ENCODE peak calls at places on chromosomes 13 and 19, in five cellular contexts. S is H1, W is SK-N-SH, T is HepG2, R is GM12878. Y is an unnamed sample.

GRCh38 chr19:29329460-29330134 is 116.6 kb upstream of the UQCRFS1 start:
- DNase-seq in S (peak), W (no peak), T (peak), R (no peak), Y (peak)

GRCh38 chr13:26230703-26231102 is 8.6 kb upstream of the RNF6 start:
- DNase-seq in S (no peak), W (peak), T (no peak), R (no peak), Y (no peak)

GRCh38 chr13:27712421-27712820 is 79.9 kb upstream of the GSX1 start:
- DNase-seq in S (no peak), W (peak), T (peak), R (no peak), Y (no peak)

GRCh38 chr13:107124730-107125129 is 556.8 kb upstream of the ARGLU1 start:
- DNase-seq in S (no peak), W (no peak), T (no peak), R (no peak), Y (no peak)

GRCh38 chr19:46068345-46069258 is 27.8 kb upstream of the IGFL4 start:
- DNase-seq in S (no peak), W (no peak), T (peak), R (no peak), Y (no peak)

GRCh38 chr13:77820431-77821149 is 98.0 kb downstream of the EDNRB start:
- DNase-seq in S (no peak), W (no peak), T (no peak), R (no peak), Y (no peak)

GRCh38 chr13:20840590-20840989 is 62.0 kb downstream of the XPO4 start:
- DNase-seq in S (no peak), W (no peak), T (no peak), R (no peak), Y (no peak)

GRCh38 chr19:39415111-39416046 is 2.9 kb downstream of the PLEKHG2 start:
- DNase-seq in S (peak), W (no peak), T (no peak), R (no peak), Y (no peak)

GRCh38 chr19:20182232-20182785 is 15.3 kb downstream of the ZNF486 start:
- DNase-seq in S (no peak), W (no peak), T (no peak), R (no peak), Y (no peak)

DNA sequence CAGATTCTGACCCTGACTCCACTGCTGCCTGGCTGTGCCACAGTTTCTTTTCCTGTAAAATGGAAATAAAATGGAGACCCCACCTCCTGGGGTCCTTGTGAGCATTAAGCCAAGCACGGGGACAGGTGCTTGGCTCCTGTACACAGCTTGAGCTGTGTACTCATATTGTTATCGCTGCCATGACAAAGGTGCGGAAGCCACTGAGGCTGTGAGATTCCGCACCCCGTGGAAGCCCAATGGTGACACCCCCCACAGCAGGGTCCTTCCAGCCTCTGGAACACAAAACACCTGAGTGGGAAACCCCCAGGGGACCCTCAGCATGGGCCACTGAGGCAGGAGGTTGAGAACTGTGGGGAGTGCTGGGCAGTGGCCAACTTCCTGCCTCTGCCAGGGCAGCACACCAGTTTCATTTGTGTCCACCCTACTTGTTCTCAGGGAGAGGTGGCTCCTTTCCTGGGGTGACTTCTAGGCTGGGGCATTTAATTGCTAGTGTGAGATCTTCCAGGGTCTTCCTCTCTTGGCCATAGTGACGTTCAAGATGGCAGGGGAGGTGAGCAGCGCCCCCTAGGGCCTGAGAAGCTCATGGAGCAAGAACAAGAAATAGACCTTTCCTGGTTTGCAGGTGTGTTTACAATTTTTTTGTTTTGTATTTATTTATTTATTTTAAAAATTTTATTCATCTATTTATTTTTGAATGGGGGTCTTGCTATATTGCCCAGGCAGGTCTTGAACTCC is 5.4 kb upstream of the JSRP1 start:
- DNase-seq in S (peak), W (peak), T (no peak), R (no peak), Y (peak)
- TF ChIP-seq YY1 in S (peak), W (no peak), T (no peak), R (peak), Y (peak)

GRCh38 chr19:7603919-7604318 is 8.3 kb downstream of the CAMSAP3 start:
- DNase-seq in S (no peak), W (no peak), T (no peak), R (no peak), Y (no peak)
- TF ChIP-seq USF2 in S (no peak), W (no peak), T (no peak), R (no peak), Y (no peak)

DNA sequence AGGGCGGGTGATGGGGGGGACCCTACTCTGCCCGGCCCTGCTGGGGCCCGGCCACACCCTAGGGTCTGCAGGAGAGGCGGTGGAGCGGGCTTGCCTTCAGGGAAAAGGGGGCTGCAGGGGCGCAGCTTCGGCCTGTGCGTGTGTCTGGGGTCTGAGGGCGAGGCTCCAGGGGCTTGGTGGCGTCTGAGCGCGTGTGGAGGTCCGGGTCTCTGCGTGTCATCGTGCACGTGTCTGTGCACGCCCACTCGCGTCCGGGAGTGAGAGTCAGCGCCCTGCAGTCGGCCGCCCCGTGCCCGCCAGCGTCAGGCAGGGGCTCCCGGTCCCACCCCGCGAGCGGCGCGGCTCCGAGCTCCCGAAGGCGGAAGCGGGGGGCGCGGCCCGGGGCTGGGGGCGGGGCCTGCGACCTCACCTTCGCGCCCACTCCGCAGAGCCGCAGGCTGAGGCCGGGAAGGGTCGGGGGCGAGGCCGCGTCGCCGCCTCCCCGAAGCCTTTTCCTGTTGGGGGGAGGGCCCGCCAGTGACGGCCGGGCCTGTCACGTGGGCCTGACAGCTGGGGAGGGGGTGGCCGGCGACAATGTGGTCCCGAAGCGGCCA is at the start of gene ARHGAP45:
- DNase-seq in S (peak), W (peak), T (no peak), R (no peak), Y (peak)
- TF ChIP-seq RFX5 in S (no peak), W (no peak), T (no peak), R (no peak), Y (no peak)

GRCh38 chr13:59829690-59830089 is 334.0 kb downstream of the DIAPH3 start:
- DNase-seq in S (no peak), W (no peak), T (no peak), R (no peak), Y (no peak)

GRCh38 chr13:59837101-59837500 is 326.6 kb downstream of the DIAPH3 start:
- DNase-seq in S (no peak), W (no peak), T (no peak), R (no peak), Y (no peak)

GRCh38 chr13:59835569-59835968 is 328.2 kb downstream of the DIAPH3 start:
- DNase-seq in S (no peak), W (no peak), T (no peak), R (no peak), Y (no peak)

DNA sequence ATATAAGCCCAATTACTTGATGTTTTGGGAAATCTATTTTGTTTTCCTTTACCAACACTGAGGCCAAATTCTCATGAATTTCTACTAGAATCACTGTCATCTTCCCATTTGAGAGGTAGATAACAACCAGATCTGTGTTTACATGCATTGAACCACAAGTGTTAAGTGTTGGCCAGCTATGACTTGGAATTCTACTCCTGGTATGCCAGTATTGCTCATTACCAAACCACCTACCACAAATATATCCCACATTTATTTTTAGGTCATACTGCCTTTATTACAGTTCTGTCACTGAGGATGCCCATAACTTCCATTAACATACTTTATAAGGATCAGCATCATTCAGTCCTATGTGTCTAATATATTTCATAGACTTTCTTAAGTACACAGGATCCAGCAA is 328.9 kb downstream of the DIAPH3 start:
- DNase-seq in S (no peak), W (no peak), T (no peak), R (no peak), Y (no peak)
- TF ChIP-seq YY1 in S (no peak), W (no peak), T (no peak), R (no peak), Y (no peak)

GRCh38 chr13:114076329-114076761 is 56.1 kb downstream of the RASA3 start:
- DNase-seq in S (no peak), W (no peak), T (no peak), R (no peak), Y (no peak)

GRCh38 chr13:114079601-114080536 is 52.6 kb downstream of the RASA3 start:
- DNase-seq in S (no peak), W (no peak), T (no peak), R (no peak), Y (no peak)

GRCh38 chr13:114078501-114079451 is 53.6 kb downstream of the RASA3 start:
- DNase-seq in S (no peak), W (no peak), T (no peak), R (no peak), Y (no peak)

GRCh38 chr13:114077121-114077937 is 55.1 kb downstream of the RASA3 start:
- DNase-seq in S (no peak), W (no peak), T (no peak), R (no peak), Y (no peak)

GRCh38 chr13:114077938-114078335 is 54.5 kb downstream of the RASA3 start:
- DNase-seq in S (no peak), W (peak), T (no peak), R (no peak), Y (no peak)
- TF ChIP-seq USF2 in S (no peak), W (no peak), T (no peak), R (no peak), Y (no peak)

DNA sequence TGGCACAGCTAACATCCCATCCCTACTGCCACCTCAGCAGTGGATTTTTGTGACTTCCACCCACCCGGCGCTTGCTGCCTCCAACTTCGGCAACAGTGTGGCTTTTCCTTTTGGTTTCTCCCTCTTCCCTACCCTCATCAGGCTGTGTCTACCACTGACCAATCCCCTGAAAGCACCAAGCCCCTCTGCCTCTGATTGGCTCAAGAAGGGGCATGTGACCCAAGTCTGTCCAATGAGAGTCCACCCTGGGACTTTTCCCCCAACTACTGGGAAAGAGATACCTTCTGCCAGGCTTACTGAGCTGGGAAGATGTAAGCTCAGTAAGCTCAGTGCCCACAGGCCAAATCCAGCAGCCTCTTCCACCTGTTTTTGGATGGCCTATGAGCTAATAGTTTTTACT is 5.8 kb downstream of the SMIM7 start:
- DNase-seq in S (no peak), W (peak), T (peak), R (no peak), Y (peak)
- TF ChIP-seq RFX5 in S (no peak), W (no peak), T (no peak), R (no peak), Y (no peak)

GRCh38 chr19:33374406-33374703 is 846 bp downstream of the CEBPG start:
- DNase-seq in S (no peak), W (peak), T (no peak), R (no peak), Y (no peak)
- TF ChIP-seq YY1 in S (no peak), W (no peak), T (no peak), R (no peak), Y (no peak)

Y was measured in K562.